ENCODE peak calls at places on chromosomes 5 and 9, in six cellular contexts. Z is adrenal gland, P is ovary, F is endothelial cell of umbilical vein, O is right lobe of liver, M is K562. X is an unnamed sample.

GRCh38 chr5:132098621-132099020 is 25.0 kb downstream of the CSF2 start:
- DNase-seq in Z (no peak), P (no peak), F (no peak), O (no peak), M (no peak), X (no peak)

GRCh38 chr5:158958048-158958994 is 141.4 kb downstream of the EBF1 start:
- DNase-seq in Z (no peak), P (no peak), F (no peak), O (no peak), M (no peak), X (no peak)

GRCh38 chr5:154858972-154859950 is 834 bp downstream of the CNOT8 start:
- DNase-seq in Z (no peak), P (no peak), F (peak), O (no peak), M (no peak), X (no peak)

GRCh38 chr5:3789519-3790193 is 194.0 kb downstream of the IRX1 start:
- DNase-seq in Z (no peak), P (no peak), F (no peak), O (no peak), M (no peak), X (no peak)

GRCh38 chr5:170534177-170534576 is 30.4 kb downstream of the KCNIP1 start:
- DNase-seq in Z (no peak), P (no peak), F (no peak), O (no peak), M (no peak), X (no peak)

GRCh38 chr9:81431662-81432061 is 257.7 kb downstream of the TLE1 start:
- DNase-seq in Z (no peak), P (no peak), F (peak), O (no peak), M (no peak), X (no peak)

GRCh38 chr5:9653811-9654210 is 23.7 kb upstream of the TAS2R1 start:
- DNase-seq in Z (peak), P (no peak), F (no peak), O (no peak), M (no peak), X (peak)

GRCh38 chr5:6228257-6229250 is 149.8 kb downstream of the MED10 start:
- DNase-seq in Z (no peak), P (no peak), F (no peak), O (no peak), M (no peak), X (no peak)

GRCh38 chr9:127035948-127036347 is 86.5 kb downstream of the ANGPTL2 start:
- DNase-seq in Z (no peak), P (peak), F (peak), O (no peak), M (no peak), X (no peak)

GRCh38 chr9:109321727-109322126 is 868 bp upstream of the EPB41L4B start:
- DNase-seq in Z (no peak), P (no peak), F (no peak), O (no peak), M (no peak), X (no peak)

GRCh38 chr9:132791699-132792240 is 86.3 kb downstream of the AK8 start:
- DNase-seq in Z (no peak), P (no peak), F (no peak), O (no peak), M (no peak), X (no peak)

GRCh38 chr9:86287013-86287412 is 4.7 kb upstream of the ISCA1 start:
- DNase-seq in Z (peak), P (peak), F (no peak), O (no peak), M (peak), X (peak)

GRCh38 chr9:113219186-113219936 is 1.7 kb downstream of the FKBP15 start:
- DNase-seq in Z (no peak), P (no peak), F (no peak), O (no peak), M (no peak), X (no peak)

GRCh38 chr5:73172893-73173292 is at the start of gene TMEM174:
- DNase-seq in Z (no peak), P (no peak), F (no peak), O (no peak), M (no peak), X (no peak)

GRCh38 chr9:91905958-91906585 is 44.0 kb downstream of the ROR2 start:
- DNase-seq in Z (peak), P (no peak), F (no peak), O (no peak), M (peak), X (peak)
- H3K4me3 ChIP-seq in Z (peak), P (no peak), F (no peak), O (no peak), M (peak), X (no peak)

GRCh38 chr5:180832638-180833068 is 28.4 kb downstream of the ZFP62 start:
- DNase-seq in Z (no peak), P (no peak), F (no peak), O (no peak), M (no peak), X (no peak)
- TF ChIP-seq POLR2A in Z (no peak), P (no peak), F (no peak), O (no peak), M (no peak), X (no peak)

GRCh38 chr9:107249665-107250285 is 33.3 kb upstream of the RAD23B start:
- DNase-seq in Z (no peak), P (no peak), F (no peak), O (no peak), M (no peak), X (no peak)

GRCh38 chr9:107246259-107247254 is 36.5 kb upstream of the RAD23B start:
- DNase-seq in Z (no peak), P (no peak), F (no peak), O (no peak), M (peak), X (no peak)

GRCh38 chr9:107248714-107249113 is 34.4 kb upstream of the RAD23B start:
- DNase-seq in Z (no peak), P (no peak), F (no peak), O (no peak), M (no peak), X (no peak)

GRCh38 chr9:107251756-107252322 is 31.2 kb upstream of the RAD23B start:
- DNase-seq in Z (no peak), P (peak), F (no peak), O (no peak), M (peak), X (peak)

GRCh38 chr9:107249131-107249533 is 33.9 kb upstream of the RAD23B start:
- DNase-seq in Z (no peak), P (no peak), F (no peak), O (no peak), M (no peak), X (no peak)
- H3K4me3 ChIP-seq in Z (no peak), P (no peak), F (no peak), O (no peak), M (no peak), X (no peak)

DNA sequence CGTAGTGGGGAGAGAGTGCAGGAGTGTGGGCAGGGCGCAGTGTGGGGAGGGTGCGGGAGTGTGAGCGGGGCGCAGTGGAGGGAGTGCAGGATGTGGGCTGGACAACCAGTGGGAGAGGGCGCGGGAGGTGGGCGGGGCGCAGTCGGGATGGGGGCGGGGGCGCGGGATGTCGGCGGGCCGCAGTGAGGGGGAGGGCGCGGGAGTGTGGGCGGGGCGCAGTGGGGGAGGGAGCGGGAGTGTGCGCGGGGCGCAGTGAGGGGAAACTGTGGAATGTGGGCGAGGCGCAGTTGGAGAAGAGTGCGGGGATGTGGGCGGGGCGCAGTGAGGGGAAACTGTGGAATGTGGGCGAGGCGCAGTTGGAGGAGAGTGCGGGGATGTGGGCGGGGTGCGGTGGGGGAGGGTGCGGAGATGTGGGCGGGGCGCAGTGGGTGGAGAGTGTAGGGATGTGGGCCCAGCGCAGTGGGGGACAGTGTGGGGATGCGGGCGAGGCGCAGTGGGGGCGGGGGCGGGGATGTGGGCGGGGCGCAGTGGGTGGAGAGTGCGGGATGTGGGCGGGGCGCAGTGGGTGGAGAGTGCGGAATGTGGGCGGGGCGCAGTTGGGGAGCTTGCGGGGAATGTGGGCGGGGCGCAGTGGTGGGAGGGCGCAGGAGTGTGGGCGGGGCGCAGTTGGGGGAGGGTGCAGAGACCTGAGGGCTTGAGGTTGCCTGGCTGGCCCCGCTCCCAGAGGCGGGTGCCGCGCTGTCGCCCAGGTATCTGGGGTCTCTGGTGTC is at the start of gene NXNL2:
- DNase-seq in Z (peak), P (peak), F (peak), O (peak), M (peak), X (peak)
- TF ChIP-seq POLR2A in Z (no peak), P (no peak), F (no peak), O (no peak), M (no peak), X (no peak)

DNA sequence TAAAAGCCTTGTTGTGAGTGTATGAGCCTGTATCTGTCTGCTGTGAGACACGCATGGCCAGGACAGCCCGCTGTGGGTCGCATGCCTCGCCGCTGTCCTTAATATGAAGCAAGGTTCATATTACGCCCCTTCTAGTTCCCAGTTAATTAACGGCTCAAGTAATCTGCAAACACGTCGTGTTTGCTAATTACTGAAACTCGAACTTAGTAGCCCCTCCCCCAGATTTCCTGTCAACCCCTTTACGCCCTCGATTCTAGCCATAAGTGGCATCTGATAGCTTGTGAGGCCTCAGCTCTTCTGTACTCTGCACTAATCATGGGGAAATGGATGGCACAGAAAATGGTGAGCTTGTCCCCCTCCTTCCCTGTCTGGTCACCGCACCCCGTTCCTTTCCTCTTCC is 116.9 kb upstream of the OTULINL start:
- DNase-seq in Z (no peak), P (no peak), F (no peak), O (no peak), M (no peak), X (no peak)
- H3K4me3 ChIP-seq in Z (no peak), P (no peak), F (no peak), O (no peak), M (no peak), X (no peak)

DNA sequence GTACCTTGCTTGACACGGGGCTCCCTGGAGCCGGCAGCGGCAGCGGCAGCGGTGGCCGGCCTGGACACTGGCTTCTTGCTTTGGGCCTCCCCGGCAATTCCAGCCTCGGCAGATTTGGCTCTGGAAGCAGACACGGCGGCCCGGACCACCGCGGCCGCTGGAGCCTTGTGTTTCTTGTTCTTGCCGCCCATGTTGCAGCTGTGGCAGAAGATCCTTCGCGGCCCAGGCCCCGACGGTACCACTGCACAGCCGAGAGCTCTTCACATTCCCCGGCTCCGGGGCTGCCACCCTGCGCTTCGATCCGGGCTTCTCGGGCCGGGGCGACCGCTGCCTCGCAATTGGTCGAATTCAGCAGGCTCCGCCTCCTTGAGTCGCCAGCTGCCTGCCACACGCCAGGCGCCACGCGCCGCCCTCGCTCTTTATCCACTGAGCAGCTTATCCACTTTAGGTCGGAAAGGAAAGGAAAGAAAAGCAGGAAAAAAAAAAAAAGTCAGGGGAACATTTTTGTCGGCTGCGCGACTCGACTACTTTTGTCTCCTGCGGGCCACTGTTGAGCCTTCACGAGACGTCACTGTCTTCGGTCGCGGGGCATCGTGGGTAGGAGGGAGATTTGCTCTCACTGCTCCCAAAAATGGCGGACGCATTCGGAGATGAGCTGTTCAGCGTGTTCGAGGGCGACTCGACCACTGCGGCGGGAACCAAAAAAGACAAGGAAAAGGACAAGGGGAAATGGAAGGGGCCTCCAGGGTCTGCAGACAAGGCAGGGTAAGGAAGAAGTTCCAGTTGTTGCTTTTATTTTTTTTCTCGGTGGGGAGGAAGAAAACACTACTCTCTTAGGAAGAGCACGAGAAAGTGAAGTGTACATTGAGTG is at the start of the genes DHX29 and MTREX:
- DNase-seq in Z (peak), P (peak), F (peak), O (peak), M (peak), X (peak)
- TF ChIP-seq POLR2A in Z (peak), P (peak), F (peak), O (peak), M (peak), X (no peak)

GRCh38 chr9:91117474-91117891 is 244.2 kb downstream of the AUH start:
- DNase-seq in Z (no peak), P (no peak), F (no peak), O (no peak), M (no peak), X (no peak)
- H3K4me3 ChIP-seq in Z (no peak), P (no peak), F (no peak), O (no peak), M (no peak), X (peak)

GRCh38 chr9:136644593-136645342 is 17.9 kb upstream of the EGFL7 start:
- DNase-seq in Z (peak), P (peak), F (peak), O (peak), M (peak), X (peak)
- TF ChIP-seq POLR2A in Z (peak), P (no peak), F (peak), O (no peak), M (no peak), X (no peak)

GRCh38 chr5:21701317-21701716 is 1151.8 kb downstream of the CDH12 start:
- DNase-seq in Z (no peak), P (no peak), F (no peak), O (no peak), M (no peak), X (no peak)
- H3K4me3 ChIP-seq in Z (no peak), P (no peak), F (no peak), O (no peak), M (no peak), X (no peak)

GRCh38 chr9:123796618-123797484 is 133.1 kb downstream of the DENND1A start:
- DNase-seq in Z (no peak), P (no peak), F (no peak), O (no peak), M (no peak), X (no peak)

GRCh38 chr9:123798203-123798602 is 131.7 kb downstream of the DENND1A start:
- DNase-seq in Z (no peak), P (no peak), F (no peak), O (no peak), M (no peak), X (no peak)

GRCh38 chr9:123795336-123795735 is 134.6 kb downstream of the DENND1A start:
- DNase-seq in Z (no peak), P (no peak), F (no peak), O (no peak), M (no peak), X (no peak)

DNA sequence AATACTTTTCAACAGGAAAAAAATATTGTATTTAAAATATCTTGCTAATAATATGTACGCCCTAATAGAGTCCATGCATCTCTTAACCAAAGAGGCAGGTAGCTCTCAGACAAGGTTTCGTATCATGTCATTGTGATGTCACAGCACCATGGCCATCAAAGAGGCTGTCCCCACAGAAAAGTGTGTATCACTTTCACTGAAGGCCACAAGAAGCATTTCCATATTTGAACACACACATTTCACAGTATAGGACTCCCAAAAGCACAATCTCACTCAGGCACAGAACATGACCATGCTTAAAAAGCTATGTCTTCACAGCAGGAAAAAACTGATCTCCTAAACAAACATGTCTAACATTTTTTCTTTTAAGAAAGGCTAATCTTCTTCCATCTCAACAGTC is 133.9 kb downstream of the DENND1A start:
- DNase-seq in Z (no peak), P (no peak), F (no peak), O (no peak), M (no peak), X (no peak)
- TF ChIP-seq POLR2A in Z (no peak), P (no peak), F (no peak), O (no peak), M (no peak), X (no peak)